ENCODE peak calls at places on chromosomes 3 and 15, in four cellular contexts. One of them, this sample, is unnamed.

GRCh38 chr15:80012060-80012726 is 41.2 kb upstream of the BCL2A1 start:
- DNase-seq in K562: no peak
- DNase-seq in HCT116: no peak
- DNase-seq in HepG2: no peak
- DNase-seq in this sample: no peak

GRCh38 chr3:137509354-137510045 is 254.6 kb upstream of the SOX14 start:
- DNase-seq in HCT116: no peak
- DNase-seq in K562: no peak
- DNase-seq in HepG2: peak
- DNase-seq in this sample: no peak

GRCh38 chr15:92638291-92638708 is 17.3 kb downstream of the FAM174B start:
- DNase-seq in HCT116: no peak
- DNase-seq in K562: no peak
- DNase-seq in HepG2: peak
- DNase-seq in this sample: no peak

GRCh38 chr15:81473946-81474345 is 99.9 kb upstream of the TMC3 start:
- DNase-seq in HCT116: no peak
- DNase-seq in HepG2: no peak
- DNase-seq in K562: no peak
- DNase-seq in this sample: no peak

GRCh38 chr15:40307421-40308165 is at the start of gene PLCB2:
- DNase-seq in HepG2: peak
- DNase-seq in K562: peak
- DNase-seq in HCT116: no peak
- DNase-seq in this sample: no peak

GRCh38 chr3:136464502-136464901 is 214.4 kb downstream of the PCCB start:
- DNase-seq in HepG2: no peak
- DNase-seq in K562: no peak
- DNase-seq in HCT116: no peak
- DNase-seq in this sample: no peak

GRCh38 chr3:177473184-177473583 is 275.9 kb upstream of the TBL1XR1 start:
- DNase-seq in HCT116: no peak
- DNase-seq in K562: no peak
- DNase-seq in HepG2: no peak
- DNase-seq in this sample: no peak

GRCh38 chr3:50275160-50275995 is 3.5 kb upstream of the LSMEM2 start:
- DNase-seq in K562: no peak
- DNase-seq in HepG2: no peak
- DNase-seq in HCT116: no peak
- DNase-seq in this sample: no peak

GRCh38 chr3:45966969-45967640 is 23.8 kb downstream of the CXCR6 start:
- DNase-seq in K562: no peak
- DNase-seq in HepG2: no peak
- DNase-seq in HCT116: no peak
- DNase-seq in this sample: no peak

GRCh38 chr3:101216710-101217457 is 103.5 kb downstream of the IMPG2 start:
- DNase-seq in HepG2: no peak
- DNase-seq in HCT116: no peak
- DNase-seq in K562: no peak
- DNase-seq in this sample: no peak

GRCh38 chr15:46277451-46277850 is 642.6 kb downstream of the SQOR start:
- DNase-seq in HCT116: no peak
- DNase-seq in HepG2: no peak
- DNase-seq in K562: no peak
- DNase-seq in this sample: no peak

DNA sequence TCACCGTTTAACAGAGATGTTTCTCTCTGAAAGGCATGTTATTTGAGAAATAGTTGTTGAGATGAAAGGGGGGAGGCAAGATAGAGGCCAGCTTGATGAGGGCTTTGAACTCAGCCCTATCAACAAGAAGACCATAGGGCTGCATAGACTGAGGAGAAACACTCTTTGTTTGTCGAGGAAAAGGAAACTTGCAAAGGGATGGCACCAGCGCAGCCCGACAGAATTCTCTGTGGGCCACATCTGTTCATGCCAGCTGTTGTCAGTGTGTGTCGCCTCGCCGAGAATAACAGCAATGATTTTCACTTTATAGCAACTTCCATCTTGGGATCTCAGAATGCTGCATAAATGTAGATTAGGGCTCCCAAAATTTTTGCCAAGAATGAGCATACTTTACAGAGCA is 478.3 kb upstream of the TPRG1 start:
- DNase-seq in HCT116: no peak
- DNase-seq in HepG2: no peak
- DNase-seq in K562: no peak
- DNase-seq in this sample: no peak
- TF ChIP-seq TCF7L2 in HCT116: no peak
- TF ChIP-seq TCF7L2 in HepG2: no peak
- TF ChIP-seq TCF7L2 in K562: no peak
- TF ChIP-seq TCF7L2 in this sample: no peak

GRCh38 chr3:87088366-87088983 is 97.5 kb upstream of the VGLL3 start:
- DNase-seq in K562: no peak
- DNase-seq in HCT116: no peak
- DNase-seq in HepG2: no peak
- DNase-seq in this sample: no peak

GRCh38 chr3:87076951-87077350 is 86.0 kb upstream of the VGLL3 start:
- DNase-seq in HCT116: no peak
- DNase-seq in K562: no peak
- DNase-seq in HepG2: peak
- DNase-seq in this sample: no peak

GRCh38 chr3:87077354-87077753 is 86.4 kb upstream of the VGLL3 start:
- DNase-seq in K562: no peak
- DNase-seq in HCT116: no peak
- DNase-seq in HepG2: no peak
- DNase-seq in this sample: no peak

GRCh38 chr3:87084868-87085267 is 93.9 kb upstream of the VGLL3 start:
- DNase-seq in HCT116: no peak
- DNase-seq in HepG2: no peak
- DNase-seq in K562: no peak
- DNase-seq in this sample: no peak

GRCh38 chr3:87082806-87083440 is 92.0 kb upstream of the VGLL3 start:
- DNase-seq in HCT116: peak
- DNase-seq in K562: peak
- DNase-seq in HepG2: peak
- DNase-seq in this sample: peak
- TF ChIP-seq CTCF in HCT116: peak
- TF ChIP-seq CTCF in K562: peak
- TF ChIP-seq CTCF in HepG2: peak
- TF ChIP-seq CTCF in this sample: peak

DNA sequence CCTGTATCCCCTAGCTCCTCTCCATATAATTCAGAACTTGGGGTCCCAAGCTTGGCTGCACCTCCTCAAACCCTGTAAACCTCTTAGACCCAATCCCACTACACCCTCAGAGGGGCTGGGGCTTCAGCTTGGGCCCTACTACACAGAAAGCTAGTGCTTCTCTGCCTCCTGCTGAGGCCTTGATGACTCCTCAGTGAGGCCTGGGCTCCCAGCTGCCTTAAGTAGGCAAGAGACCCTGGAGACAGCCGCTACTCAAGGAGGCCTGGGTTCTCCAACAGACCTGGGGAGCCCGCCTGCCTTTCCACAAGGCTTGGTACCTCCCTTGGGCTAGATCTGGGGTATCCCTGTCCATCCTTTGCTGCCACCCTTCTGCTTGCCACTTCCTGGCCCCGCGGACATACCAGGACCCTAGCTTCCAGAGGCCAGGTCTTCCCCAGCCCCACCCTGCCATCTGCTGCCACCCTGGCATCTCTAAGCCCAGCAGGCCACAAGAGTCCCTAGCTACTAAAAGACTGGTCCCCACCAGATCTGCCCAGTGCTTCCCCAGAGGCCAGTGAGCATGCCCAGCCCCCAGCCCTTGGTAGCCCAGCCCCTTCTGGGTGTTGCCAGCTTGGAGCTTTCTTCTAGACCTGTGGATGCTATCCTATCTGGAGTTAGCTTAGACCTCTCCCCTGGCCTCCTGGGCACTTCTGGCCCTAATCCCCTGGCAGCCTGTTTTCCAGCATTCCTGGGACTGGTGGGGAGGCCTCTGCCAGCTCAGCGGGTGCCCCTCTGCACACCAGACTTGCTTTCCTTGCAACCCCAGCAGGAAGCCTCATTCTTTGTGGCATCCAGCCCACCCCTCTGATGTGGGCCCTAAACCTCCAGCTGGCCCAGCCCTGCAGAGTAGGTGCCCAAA is 13.7 kb downstream of the C15orf39 start:
- DNase-seq in HepG2: no peak
- DNase-seq in K562: no peak
- DNase-seq in HCT116: no peak
- DNase-seq in this sample: no peak
- TF ChIP-seq POLR2AphosphoS5 in HepG2: peak
- TF ChIP-seq POLR2AphosphoS5 in K562: no peak
- TF ChIP-seq POLR2AphosphoS5 in HCT116: peak
- TF ChIP-seq POLR2AphosphoS5 in this sample: no peak

DNA sequence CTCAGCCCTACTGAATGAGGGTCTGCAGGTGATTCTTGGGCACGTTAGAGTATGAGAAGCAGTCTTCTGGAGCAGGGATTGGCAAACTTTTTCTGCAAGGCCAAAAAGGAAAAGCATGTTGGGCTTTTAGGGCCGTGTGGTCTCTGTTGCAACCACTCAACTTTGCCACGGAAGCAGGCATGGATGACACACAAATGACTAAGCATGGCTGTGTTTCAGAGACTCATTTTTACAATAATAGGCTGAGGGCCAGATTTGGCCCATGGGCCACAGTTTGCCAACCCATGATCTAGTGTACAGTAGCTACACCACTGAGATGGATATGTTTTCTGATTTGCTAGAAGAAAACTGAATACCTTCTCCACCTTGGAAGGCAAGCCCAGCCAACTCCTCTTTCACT is 66.1 kb upstream of the PRICKLE2 start:
- DNase-seq in HCT116: no peak
- DNase-seq in K562: no peak
- DNase-seq in HepG2: no peak
- DNase-seq in this sample: peak
- TF ChIP-seq TCF7L2 in HCT116: no peak
- TF ChIP-seq TCF7L2 in K562: no peak
- TF ChIP-seq TCF7L2 in HepG2: no peak
- TF ChIP-seq TCF7L2 in this sample: no peak

GRCh38 chr15:75073197-75073596 is 49.8 kb downstream of the PPCDC start:
- DNase-seq in K562: no peak
- DNase-seq in HepG2: no peak
- DNase-seq in HCT116: no peak
- DNase-seq in this sample: no peak
- TF ChIP-seq CTCF in K562: no peak
- TF ChIP-seq CTCF in HepG2: no peak
- TF ChIP-seq CTCF in HCT116: no peak
- TF ChIP-seq CTCF in this sample: no peak

GRCh38 chr3:53193466-53194217 is 32.6 kb downstream of the PRKCD start:
- DNase-seq in HepG2: no peak
- DNase-seq in K562: no peak
- DNase-seq in HCT116: no peak
- DNase-seq in this sample: no peak

GRCh38 chr3:53195066-53195450 is 34.0 kb downstream of the PRKCD start:
- DNase-seq in K562: no peak
- DNase-seq in HCT116: no peak
- DNase-seq in HepG2: no peak
- DNase-seq in this sample: no peak

GRCh38 chr3:53194218-53195065 is 33.4 kb downstream of the PRKCD start:
- DNase-seq in K562: no peak
- DNase-seq in HepG2: no peak
- DNase-seq in HCT116: no peak
- DNase-seq in this sample: no peak

GRCh38 chr3:53196575-53197407 is 35.8 kb downstream of the PRKCD start:
- DNase-seq in K562: peak
- DNase-seq in HCT116: peak
- DNase-seq in HepG2: peak
- DNase-seq in this sample: no peak

DNA sequence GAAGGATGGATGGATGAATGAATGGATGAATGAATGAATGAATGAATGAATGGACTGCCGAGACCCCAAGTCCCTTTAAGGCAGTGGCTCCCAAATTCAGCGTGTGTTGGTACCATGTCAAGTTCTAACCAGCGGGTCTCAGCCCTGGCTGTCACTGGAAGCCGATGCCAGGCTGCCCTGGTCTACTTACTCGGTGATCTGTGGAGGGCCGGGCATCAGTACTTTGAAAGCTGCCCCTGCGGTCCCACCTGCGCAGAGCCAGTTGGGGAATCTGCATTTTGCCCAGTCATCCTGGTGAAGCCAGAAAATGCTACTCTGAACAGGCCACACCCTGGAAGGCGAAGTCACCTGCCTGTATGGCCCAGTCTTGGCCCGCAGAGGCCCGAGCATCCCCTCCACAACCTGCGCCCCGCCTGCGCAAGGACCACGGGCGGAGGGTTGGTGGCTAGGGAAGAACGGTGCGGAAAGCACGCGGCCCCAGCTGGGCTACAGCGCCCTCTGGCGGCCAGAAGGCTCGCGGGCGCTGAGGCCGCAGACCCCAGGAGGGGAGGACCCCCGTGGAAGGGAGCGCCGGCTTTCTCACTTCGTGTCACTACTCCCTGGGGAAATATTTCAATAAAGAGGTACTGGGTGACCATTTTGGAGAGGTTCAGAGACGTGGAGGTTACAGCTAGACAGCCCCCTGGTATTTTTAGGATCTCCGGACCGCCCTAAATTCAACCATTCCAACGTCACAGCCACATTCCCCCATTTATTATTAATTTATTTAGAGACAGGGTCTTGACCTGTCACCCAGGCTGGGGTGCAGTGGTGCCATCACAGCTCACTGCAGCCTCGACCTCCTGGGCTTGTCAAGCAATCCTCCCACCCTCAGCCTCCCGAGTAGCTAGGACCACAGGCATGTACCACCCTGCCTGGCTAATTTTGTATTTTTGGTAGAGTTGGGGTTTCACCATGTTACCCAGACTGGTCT is 34.9 kb downstream of the PRKCD start:
- DNase-seq in HCT116: peak
- DNase-seq in K562: peak
- DNase-seq in HepG2: no peak
- DNase-seq in this sample: no peak
- TF ChIP-seq POLR2AphosphoS5 in HCT116: peak
- TF ChIP-seq POLR2AphosphoS5 in K562: no peak
- TF ChIP-seq POLR2AphosphoS5 in HepG2: no peak
- TF ChIP-seq POLR2AphosphoS5 in this sample: no peak